ENCODE peak calls at places on chromosomes 13 and 19, in six cellular contexts. E is cardiac muscle cell, T is thoracic aorta, B is COLO829, X is fibroblast of lung, M is NCI-H2081. Q is an unnamed sample.

GRCh38 chr13:20353973-20354372 is 121.9 kb upstream of the GJB6 start:
- DNase-seq in E (no peak), T (no peak), B (no peak), X (peak), M (no peak), Q (peak)

GRCh38 chr13:21326155-21327030 is 132.7 kb downstream of the ZDHHC20 start:
- DNase-seq in E (peak), T (no peak), B (no peak), X (peak), M (no peak), Q (peak)

GRCh38 chr13:40381935-40382764 is 284.3 kb downstream of the FOXO1 start:
- DNase-seq in E (no peak), T (no peak), B (no peak), X (no peak), M (no peak), Q (no peak)

GRCh38 chr13:102793583-102794355 is 5.0 kb downstream of the POGLUT2 start:
- DNase-seq in E (no peak), T (no peak), B (no peak), X (no peak), M (no peak), Q (no peak)

GRCh38 chr19:10797541-10798256 is 38.3 kb downstream of the TMED1 start:
- DNase-seq in E (no peak), T (no peak), B (no peak), X (no peak), M (no peak), Q (no peak)

GRCh38 chr13:87669379-87669978 is 1.7 kb upstream of the SLITRK5 start:
- DNase-seq in E (peak), T (no peak), B (no peak), X (peak), M (peak), Q (no peak)

GRCh38 chr19:22530042-22530441 is 104.1 kb upstream of the ZNF492 start:
- DNase-seq in E (no peak), T (no peak), B (no peak), X (no peak), M (no peak), Q (no peak)

GRCh38 chr13:103272770-103273169 is 206.6 kb upstream of the SLC10A2 start:
- DNase-seq in E (no peak), T (no peak), B (no peak), X (peak), M (no peak), Q (no peak)

GRCh38 chr13:47990920-47991466 is 10.1 kb downstream of the SUCLA2 start:
- DNase-seq in E (no peak), T (no peak), B (no peak), X (no peak), M (no peak), Q (no peak)

GRCh38 chr19:49679832-49680472 is 2.9 kb downstream of the PRMT1 start:
- DNase-seq in E (no peak), T (no peak), B (no peak), X (no peak), M (no peak), Q (no peak)

GRCh38 chr13:42119875-42120274 is 71.4 kb downstream of the DGKH start:
- DNase-seq in E (no peak), T (no peak), B (no peak), X (no peak), M (no peak), Q (no peak)

GRCh38 chr19:2207991-2208860 is 27.9 kb downstream of the PLEKHJ1 start:
- DNase-seq in E (peak), T (peak), B (no peak), X (peak), M (no peak), Q (no peak)

GRCh38 chr13:51999525-51999924 is 11.7 kb downstream of the ATP7B start:
- DNase-seq in E (no peak), T (no peak), B (no peak), X (peak), M (no peak), Q (no peak)

GRCh38 chr19:8302734-8303133 is 5.4 kb downstream of the CD320 start:
- DNase-seq in E (no peak), T (no peak), B (no peak), X (no peak), M (no peak), Q (no peak)

GRCh38 chr19:10553943-10554381 is 10.3 kb downstream of the ATG4D start:
- DNase-seq in E (no peak), T (no peak), B (no peak), X (no peak), M (no peak), Q (no peak)

GRCh38 chr19:21138130-21138529 is 3.7 kb upstream of the ZNF431 start:
- DNase-seq in E (no peak), T (no peak), B (no peak), X (no peak), M (no peak), Q (no peak)

GRCh38 chr13:105838231-105838630 is 697.2 kb downstream of the EFNB2 start:
- DNase-seq in E (no peak), T (no peak), B (no peak), X (no peak), M (no peak), Q (no peak)

GRCh38 chr13:44329909-44330545 is 43.6 kb upstream of the SERP2 start:
- DNase-seq in E (no peak), T (no peak), B (no peak), X (no peak), M (no peak), Q (no peak)

GRCh38 chr19:15623711-15624318 is 8.8 kb downstream of the CYP4F8 start:
- DNase-seq in E (no peak), T (no peak), B (no peak), X (no peak), M (no peak), Q (no peak)

GRCh38 chr19:16070366-16070990 is 5.8 kb upstream of the TPM4 start:
- DNase-seq in E (no peak), T (peak), B (no peak), X (no peak), M (no peak), Q (no peak)

Q was measured in AG09309.